ENCODE peak calls at places on chromosomes 7 and 10, in nine cellular contexts. One of them, this sample, is unnamed.

GRCh38 chr7:93374345-93374940 is 142.3 kb downstream of the VPS50 start:
- DNase-seq in hippocampal formation: no peak
- DNase-seq in body of pancreas: no peak
- DNase-seq in activated CD8-positive, alpha-beta memory T cell treated with anti-CD3 and anti-CD28 coated beads, Interleukin-2, amount 50 U/mL, for 48 hours: no peak
- DNase-seq in endodermal cell: no peak
- DNase-seq in activated naive CD8-positive, alpha-beta T cell treated with anti-CD3 and anti-CD28 coated beads for 36 hours: no peak
- DNase-seq in hepatocyte: peak
- DNase-seq in brain microvascular endothelial cell: peak
- DNase-seq in left kidney: peak
- DNase-seq in this sample: peak

GRCh38 chr10:132388901-132389630 is 7.9 kb upstream of the PWWP2B start:
- DNase-seq in endodermal cell: peak
- DNase-seq in left kidney: peak
- DNase-seq in activated CD8-positive, alpha-beta memory T cell treated with anti-CD3 and anti-CD28 coated beads, Interleukin-2, amount 50 U/mL, for 48 hours: no peak
- DNase-seq in hepatocyte: no peak
- DNase-seq in activated naive CD8-positive, alpha-beta T cell treated with anti-CD3 and anti-CD28 coated beads for 36 hours: no peak
- DNase-seq in hippocampal formation: no peak
- DNase-seq in body of pancreas: peak
- DNase-seq in brain microvascular endothelial cell: no peak
- DNase-seq in this sample: no peak

GRCh38 chr10:91036807-91037405 is 116.0 kb upstream of the ANKRD1 start:
- DNase-seq in activated naive CD8-positive, alpha-beta T cell treated with anti-CD3 and anti-CD28 coated beads for 36 hours: no peak
- DNase-seq in hepatocyte: no peak
- DNase-seq in hippocampal formation: no peak
- DNase-seq in activated CD8-positive, alpha-beta memory T cell treated with anti-CD3 and anti-CD28 coated beads, Interleukin-2, amount 50 U/mL, for 48 hours: no peak
- DNase-seq in left kidney: no peak
- DNase-seq in body of pancreas: no peak
- DNase-seq in brain microvascular endothelial cell: no peak
- DNase-seq in endodermal cell: no peak
- DNase-seq in this sample: no peak

GRCh38 chr10:3048114-3049019 is 19.0 kb upstream of the PFKP start:
- DNase-seq in hepatocyte: no peak
- DNase-seq in body of pancreas: no peak
- DNase-seq in endodermal cell: peak
- DNase-seq in activated naive CD8-positive, alpha-beta T cell treated with anti-CD3 and anti-CD28 coated beads for 36 hours: no peak
- DNase-seq in left kidney: peak
- DNase-seq in hippocampal formation: no peak
- DNase-seq in brain microvascular endothelial cell: no peak
- DNase-seq in activated CD8-positive, alpha-beta memory T cell treated with anti-CD3 and anti-CD28 coated beads, Interleukin-2, amount 50 U/mL, for 48 hours: no peak
- DNase-seq in this sample: no peak

GRCh38 chr10:5594271-5595036 is 69.7 kb downstream of the CALML3 start:
- DNase-seq in hepatocyte: peak
- DNase-seq in activated naive CD8-positive, alpha-beta T cell treated with anti-CD3 and anti-CD28 coated beads for 36 hours: no peak
- DNase-seq in hippocampal formation: no peak
- DNase-seq in endodermal cell: no peak
- DNase-seq in brain microvascular endothelial cell: no peak
- DNase-seq in left kidney: peak
- DNase-seq in activated CD8-positive, alpha-beta memory T cell treated with anti-CD3 and anti-CD28 coated beads, Interleukin-2, amount 50 U/mL, for 48 hours: no peak
- DNase-seq in body of pancreas: no peak
- DNase-seq in this sample: no peak

GRCh38 chr7:127761196-127761595 is 109.2 kb downstream of the SND1 start:
- DNase-seq in hepatocyte: no peak
- DNase-seq in endodermal cell: no peak
- DNase-seq in left kidney: no peak
- DNase-seq in hippocampal formation: no peak
- DNase-seq in body of pancreas: no peak
- DNase-seq in activated naive CD8-positive, alpha-beta T cell treated with anti-CD3 and anti-CD28 coated beads for 36 hours: no peak
- DNase-seq in brain microvascular endothelial cell: no peak
- DNase-seq in activated CD8-positive, alpha-beta memory T cell treated with anti-CD3 and anti-CD28 coated beads, Interleukin-2, amount 50 U/mL, for 48 hours: no peak
- DNase-seq in this sample: no peak

GRCh38 chr10:124517466-124517865 is 55.8 kb downstream of the LHPP start:
- DNase-seq in activated naive CD8-positive, alpha-beta T cell treated with anti-CD3 and anti-CD28 coated beads for 36 hours: no peak
- DNase-seq in body of pancreas: peak
- DNase-seq in hippocampal formation: no peak
- DNase-seq in hepatocyte: no peak
- DNase-seq in endodermal cell: peak
- DNase-seq in left kidney: no peak
- DNase-seq in activated CD8-positive, alpha-beta memory T cell treated with anti-CD3 and anti-CD28 coated beads, Interleukin-2, amount 50 U/mL, for 48 hours: no peak
- DNase-seq in brain microvascular endothelial cell: no peak
- DNase-seq in this sample: no peak

GRCh38 chr10:51468424-51468823 is 231.0 kb downstream of the CSTF2T start:
- DNase-seq in body of pancreas: no peak
- DNase-seq in brain microvascular endothelial cell: no peak
- DNase-seq in activated naive CD8-positive, alpha-beta T cell treated with anti-CD3 and anti-CD28 coated beads for 36 hours: no peak
- DNase-seq in hippocampal formation: no peak
- DNase-seq in hepatocyte: no peak
- DNase-seq in left kidney: no peak
- DNase-seq in endodermal cell: no peak
- DNase-seq in activated CD8-positive, alpha-beta memory T cell treated with anti-CD3 and anti-CD28 coated beads, Interleukin-2, amount 50 U/mL, for 48 hours: no peak
- DNase-seq in this sample: no peak

GRCh38 chr7:148615085-148615750 is 24.7 kb downstream of the C7orf33 start:
- DNase-seq in activated CD8-positive, alpha-beta memory T cell treated with anti-CD3 and anti-CD28 coated beads, Interleukin-2, amount 50 U/mL, for 48 hours: no peak
- DNase-seq in hippocampal formation: no peak
- DNase-seq in hepatocyte: no peak
- DNase-seq in brain microvascular endothelial cell: no peak
- DNase-seq in body of pancreas: no peak
- DNase-seq in endodermal cell: no peak
- DNase-seq in left kidney: no peak
- DNase-seq in activated naive CD8-positive, alpha-beta T cell treated with anti-CD3 and anti-CD28 coated beads for 36 hours: no peak
- DNase-seq in this sample: no peak

GRCh38 chr10:119165171-119166110 is at the start of gene SFXN4:
- DNase-seq in hippocampal formation: peak
- DNase-seq in left kidney: peak
- DNase-seq in endodermal cell: peak
- DNase-seq in hepatocyte: peak
- DNase-seq in body of pancreas: peak
- DNase-seq in activated CD8-positive, alpha-beta memory T cell treated with anti-CD3 and anti-CD28 coated beads, Interleukin-2, amount 50 U/mL, for 48 hours: peak
- DNase-seq in activated naive CD8-positive, alpha-beta T cell treated with anti-CD3 and anti-CD28 coated beads for 36 hours: peak
- DNase-seq in brain microvascular endothelial cell: peak
- DNase-seq in this sample: peak

GRCh38 chr7:43135129-43135528 is 22.7 kb downstream of the HECW1 start:
- DNase-seq in hepatocyte: no peak
- DNase-seq in body of pancreas: no peak
- DNase-seq in hippocampal formation: no peak
- DNase-seq in endodermal cell: peak
- DNase-seq in brain microvascular endothelial cell: no peak
- DNase-seq in activated CD8-positive, alpha-beta memory T cell treated with anti-CD3 and anti-CD28 coated beads, Interleukin-2, amount 50 U/mL, for 48 hours: no peak
- DNase-seq in left kidney: no peak
- DNase-seq in activated naive CD8-positive, alpha-beta T cell treated with anti-CD3 and anti-CD28 coated beads for 36 hours: no peak
- DNase-seq in this sample: no peak

GRCh38 chr10:34186740-34187139 is 628.4 kb downstream of the PARD3 start:
- DNase-seq in hepatocyte: no peak
- DNase-seq in hippocampal formation: no peak
- DNase-seq in brain microvascular endothelial cell: no peak
- DNase-seq in endodermal cell: peak
- DNase-seq in left kidney: no peak
- DNase-seq in body of pancreas: no peak
- DNase-seq in activated naive CD8-positive, alpha-beta T cell treated with anti-CD3 and anti-CD28 coated beads for 36 hours: no peak
- DNase-seq in activated CD8-positive, alpha-beta memory T cell treated with anti-CD3 and anti-CD28 coated beads, Interleukin-2, amount 50 U/mL, for 48 hours: no peak
- DNase-seq in this sample: peak

GRCh38 chr7:90246184-90246583 is 1.2 kb downstream of the CFAP69 start:
- DNase-seq in activated CD8-positive, alpha-beta memory T cell treated with anti-CD3 and anti-CD28 coated beads, Interleukin-2, amount 50 U/mL, for 48 hours: no peak
- DNase-seq in brain microvascular endothelial cell: no peak
- DNase-seq in body of pancreas: no peak
- DNase-seq in activated naive CD8-positive, alpha-beta T cell treated with anti-CD3 and anti-CD28 coated beads for 36 hours: no peak
- DNase-seq in endodermal cell: peak
- DNase-seq in hepatocyte: no peak
- DNase-seq in left kidney: peak
- DNase-seq in hippocampal formation: no peak
- DNase-seq in this sample: no peak

GRCh38 chr10:106929291-106929925 is 235.1 kb downstream of the SORCS1 start:
- DNase-seq in endodermal cell: no peak
- DNase-seq in left kidney: no peak
- DNase-seq in activated CD8-positive, alpha-beta memory T cell treated with anti-CD3 and anti-CD28 coated beads, Interleukin-2, amount 50 U/mL, for 48 hours: no peak
- DNase-seq in body of pancreas: no peak
- DNase-seq in hepatocyte: no peak
- DNase-seq in activated naive CD8-positive, alpha-beta T cell treated with anti-CD3 and anti-CD28 coated beads for 36 hours: no peak
- DNase-seq in hippocampal formation: no peak
- DNase-seq in brain microvascular endothelial cell: no peak
- DNase-seq in this sample: no peak

GRCh38 chr7:2613926-2614613 is 17.7 kb upstream of the TTYH3 start:
- DNase-seq in activated naive CD8-positive, alpha-beta T cell treated with anti-CD3 and anti-CD28 coated beads for 36 hours: no peak
- DNase-seq in left kidney: peak
- DNase-seq in activated CD8-positive, alpha-beta memory T cell treated with anti-CD3 and anti-CD28 coated beads, Interleukin-2, amount 50 U/mL, for 48 hours: no peak
- DNase-seq in body of pancreas: peak
- DNase-seq in brain microvascular endothelial cell: no peak
- DNase-seq in hepatocyte: no peak
- DNase-seq in hippocampal formation: no peak
- DNase-seq in endodermal cell: no peak
- DNase-seq in this sample: no peak

GRCh38 chr7:149748223-149748874 is 25.0 kb downstream of the ZNF467 start:
- DNase-seq in endodermal cell: peak
- DNase-seq in brain microvascular endothelial cell: no peak
- DNase-seq in activated CD8-positive, alpha-beta memory T cell treated with anti-CD3 and anti-CD28 coated beads, Interleukin-2, amount 50 U/mL, for 48 hours: no peak
- DNase-seq in hepatocyte: peak
- DNase-seq in body of pancreas: no peak
- DNase-seq in activated naive CD8-positive, alpha-beta T cell treated with anti-CD3 and anti-CD28 coated beads for 36 hours: no peak
- DNase-seq in hippocampal formation: no peak
- DNase-seq in left kidney: peak
- DNase-seq in this sample: no peak

GRCh38 chr10:130745831-130746230 is 565.7 kb downstream of the TCERG1L start:
- DNase-seq in brain microvascular endothelial cell: no peak
- DNase-seq in hippocampal formation: no peak
- DNase-seq in hepatocyte: no peak
- DNase-seq in activated CD8-positive, alpha-beta memory T cell treated with anti-CD3 and anti-CD28 coated beads, Interleukin-2, amount 50 U/mL, for 48 hours: no peak
- DNase-seq in endodermal cell: peak
- DNase-seq in body of pancreas: no peak
- DNase-seq in activated naive CD8-positive, alpha-beta T cell treated with anti-CD3 and anti-CD28 coated beads for 36 hours: no peak
- DNase-seq in left kidney: no peak
- DNase-seq in this sample: no peak